ENCODE peak calls at places on chromosomes 1 and 21, in four cellular contexts. F is CD8-positive, alpha-beta memory T cell; R is aorta; I is MM.1S. X is an unnamed sample. For H3K9me3, the result is how much of the 10 kb centered on the place peaks cover.

GRCh38 chr1:235995511-235995910 is 69.4 kb downstream of the NID1 start:
- DNase-seq in R (no peak), I (no peak), F (no peak), X (no peak)

GRCh38 chr1:94622757-94623156 is 81.2 kb upstream of the F3 start:
- DNase-seq in I (no peak), F (no peak), R (peak), X (peak)

GRCh38 chr21:42695324-42696025 is 42.1 kb downstream of the PDE9A start:
- DNase-seq in I (no peak), F (no peak), R (no peak), X (no peak)

GRCh38 chr1:155134858-155135415 is 715 bp upstream of the SLC50A1 start:
- DNase-seq in I (peak), F (no peak), R (peak), X (peak)

GRCh38 chr21:40002978-40003377 is 135.7 kb downstream of the PCP4 start:
- DNase-seq in F (no peak), I (no peak), R (no peak), X (no peak)

GRCh38 chr1:36349241-36349671 is 25.8 kb upstream of the EVA1B start:
- DNase-seq in I (no peak), R (no peak), F (no peak), X (peak)

GRCh38 chr21:40177979-40178378 is 310.7 kb downstream of the PCP4 start:
- DNase-seq in I (no peak), F (no peak), R (no peak), X (no peak)

GRCh38 chr1:247442164-247442563 is 15.7 kb downstream of the OR2B11 start:
- DNase-seq in F (no peak), R (no peak), I (no peak), X (no peak)

GRCh38 chr1:182084487-182085316 is 23.2 kb upstream of the ZNF648 start:
- DNase-seq in F (peak), I (peak), R (peak), X (peak)

GRCh38 chr1:162629077-162629637 is 3.1 kb upstream of the DDR2 start:
- DNase-seq in R (no peak), I (no peak), F (no peak), X (no peak)

GRCh38 chr1:203663294-203663693 is 36.7 kb downstream of the ATP2B4 start:
- DNase-seq in R (no peak), F (no peak), I (no peak), X (peak)

GRCh38 chr1:230120949-230121381 is 53.9 kb downstream of the GALNT2 start:
- DNase-seq in I (no peak), F (no peak), R (no peak), X (no peak)

GRCh38 chr1:28935293-28935692 is 20.9 kb downstream of the EPB41 start:
- DNase-seq in I (no peak), R (no peak), F (no peak), X (no peak)
- H3K27ac ChIP-seq in I (no peak), R (no peak), F (no peak), X (no peak)

DNA sequence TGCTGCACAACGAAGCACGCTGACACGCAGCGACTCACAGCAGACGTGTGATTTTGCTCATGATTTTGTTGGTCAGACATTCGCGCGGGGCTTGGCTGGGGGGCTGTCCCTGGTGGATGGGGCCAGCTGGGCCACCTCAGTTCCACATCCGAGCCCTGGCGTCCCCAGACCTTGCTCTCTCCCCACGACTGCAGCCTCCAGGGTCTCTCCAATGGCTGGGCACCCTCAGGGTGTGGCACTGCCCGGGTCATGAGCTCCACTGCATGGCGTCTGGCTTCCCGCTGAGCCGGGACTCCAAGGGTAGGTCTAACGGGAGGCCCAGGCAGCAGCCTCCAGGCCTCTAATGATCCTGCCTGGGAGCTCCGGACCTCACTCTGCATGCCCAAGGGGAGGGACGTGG is 173.0 kb upstream of the AJAP1 start:
- DNase-seq in F (no peak), R (no peak), I (no peak), X (no peak)
- H3K9me3 ChIP-seq in F (under half), R (under half), I (under half), X (under half)

GRCh38 chr1:72281637-72282270 is 585 bp downstream of the NEGR1 start:
- DNase-seq in I (no peak), F (no peak), R (peak), X (no peak)
- H3K27ac ChIP-seq in I (no peak), F (no peak), R (no peak), X (no peak)

GRCh38 chr1:29565490-29565889 is 329.2 kb downstream of the PTPRU start:
- DNase-seq in I (no peak), R (no peak), F (no peak), X (no peak)

GRCh38 chr1:29563092-29563491 is 326.8 kb downstream of the PTPRU start:
- DNase-seq in R (no peak), I (no peak), F (no peak), X (no peak)

GRCh38 chr1:29567257-29567656 is 330.9 kb downstream of the PTPRU start:
- DNase-seq in I (no peak), R (no peak), F (no peak), X (no peak)

GRCh38 chr1:29559055-29559454 is 322.7 kb downstream of the PTPRU start:
- DNase-seq in F (no peak), R (no peak), I (no peak), X (no peak)

GRCh38 chr1:29563571-29563970 is 327.2 kb downstream of the PTPRU start:
- DNase-seq in I (no peak), R (no peak), F (no peak), X (no peak)
- H3K9me3 ChIP-seq in I (under half), R (under half), F (under half), X (under half)

GRCh38 chr1:212225871-212226302 is 59.3 kb upstream of the PPP2R5A start:
- DNase-seq in F (no peak), R (no peak), I (no peak), X (no peak)
- H3K27ac ChIP-seq in F (peak), R (no peak), I (no peak), X (no peak)